ENCODE peak calls at places on chromosomes 5 and 9, in eight cellular contexts. S is colonic mucosa, M is breast epithelium, T is transverse colon, Z is HCT116, U is H9, Y is GM23338, B is OCI-LY7. O is an unnamed sample.

GRCh38 chr5:108503986-108504385 is 122.1 kb upstream of the FBXL17 start:
- DNase-seq in S (no peak), M (no peak), T (no peak), Z (no peak), U (no peak), Y (no peak), B (no peak), O (no peak)

GRCh38 chr9:29861803-29862202 is 2288.5 kb upstream of the C9orf72 start:
- DNase-seq in S (no peak), M (no peak), T (no peak), Z (no peak), U (no peak), Y (no peak), B (no peak), O (no peak)

GRCh38 chr9:113634597-113635515 is 171.3 kb downstream of the RGS3 start:
- DNase-seq in S (no peak), M (peak; percentile 6), T (no peak), Z (no peak), U (no peak), Y (peak; percentile 62), B (no peak), O (peak; percentile 21)

GRCh38 chr5:166716856-166717492 is 1574.5 kb upstream of the WWC1 start:
- DNase-seq in S (no peak), M (no peak), T (no peak), Z (no peak), U (no peak), Y (no peak), B (no peak), O (no peak)

GRCh38 chr5:83955916-83956315 is 235.3 kb upstream of the HAPLN1 start:
- DNase-seq in S (no peak), M (no peak), T (no peak), Z (no peak), U (no peak), Y (no peak), B (no peak), O (no peak)

GRCh38 chr9:96391021-96391765 is 7.7 kb upstream of the SLC35D2 start:
- DNase-seq in S (peak; percentile 79), M (no peak), T (peak; percentile 74), Z (no peak), U (no peak), Y (no peak), B (no peak), O (no peak)

GRCh38 chr5:173868096-173868879 is 19.9 kb upstream of the CPEB4 start:
- DNase-seq in S (peak; percentile 37), M (no peak), T (no peak), Z (no peak), U (no peak), Y (no peak), B (no peak), O (no peak)

GRCh38 chr5:176748967-176749935 is 61.1 kb upstream of the UNC5A start:
- DNase-seq in S (peak; percentile 13), M (peak; percentile 25), T (no peak), Z (no peak), U (no peak), Y (no peak), B (no peak), O (no peak)

GRCh38 chr5:113063927-113064326 is 87.3 kb downstream of the DCP2 start:
- DNase-seq in S (no peak), M (no peak), T (no peak), Z (no peak), U (peak; percentile 10), Y (no peak), B (no peak), O (no peak)

GRCh38 chr9:93096811-93097382 is 880 bp downstream of the CARD19 start:
- DNase-seq in S (no peak), M (peak; percentile 5), T (no peak), Z (no peak), U (no peak), Y (no peak), B (no peak), O (peak; percentile 13)

GRCh38 chr9:93098236-93098946 is 2.4 kb downstream of the CARD19 start:
- DNase-seq in S (peak; percentile 72), M (peak; percentile 92), T (peak; percentile 82), Z (peak; percentile 65), U (no peak), Y (no peak), B (no peak), O (peak; percentile 95)

GRCh38 chr9:93100265-93100636 is 4.2 kb downstream of the CARD19 start:
- DNase-seq in S (no peak), M (peak; percentile 17), T (peak; percentile 3), Z (no peak), U (no peak), Y (no peak), B (no peak), O (peak; percentile 23)

GRCh38 chr9:93097496-93098205 is 1.6 kb downstream of the CARD19 start:
- DNase-seq in S (peak; percentile 51), M (peak; percentile 47), T (peak; percentile 42), Z (no peak), U (no peak), Y (no peak), B (no peak), O (peak; percentile 80)

GRCh38 chr9:93099551-93100264 is 3.7 kb downstream of the CARD19 start:
- DNase-seq in S (no peak), M (peak; percentile 33), T (peak; percentile 7), Z (no peak), U (no peak), Y (no peak), B (no peak), O (peak; percentile 68)
- H3K4me1 ChIP-seq in S (peaks cover 8% of the 10 kb centered on the region), M (peaks cover 28% of the 10 kb centered on the region), T (peaks cover 42% of the 10 kb centered on the region), Z (peaks cover 30% of the 10 kb centered on the region), U (no peaks in the 10 kb centered on the region), Y (peaks cover 3% of the 10 kb centered on the region), B (peaks cover 18% of the 10 kb centered on the region), O (peaks cover 31% of the 10 kb centered on the region)

DNA sequence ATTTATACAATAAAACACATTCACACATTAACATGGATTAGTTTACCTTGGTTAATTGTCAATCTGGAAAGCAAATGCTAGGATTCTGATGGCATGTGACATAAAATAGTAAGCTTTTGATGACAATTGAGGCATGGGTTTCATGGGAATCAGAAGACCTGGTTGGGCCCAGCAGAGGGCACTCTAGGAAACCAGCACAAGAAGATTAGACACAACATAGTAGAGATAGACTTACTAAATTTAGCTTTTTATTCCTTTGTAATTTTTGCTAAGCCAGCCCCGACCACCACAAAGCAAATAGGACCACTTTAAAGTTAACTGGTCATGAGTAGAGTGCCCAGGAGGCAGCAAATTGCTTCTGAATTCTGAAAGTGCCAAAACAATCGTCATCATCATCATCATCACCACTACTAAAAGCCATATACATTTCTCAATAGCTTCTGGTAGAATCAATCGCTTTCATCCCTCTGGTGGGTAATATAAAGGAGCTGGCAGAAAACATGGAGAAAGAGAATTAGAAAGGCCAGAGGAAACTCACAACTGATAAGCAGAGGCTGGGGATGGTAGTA is 163.2 kb downstream of the ARRDC3 start:
- DNase-seq in S (no peak), M (no peak), T (no peak), Z (peak; percentile 26), U (no peak), Y (peak; percentile 56), B (peak; percentile 27), O (no peak)
- TF ChIP-seq CTCF in S (no peak), M (no peak), T (no peak), Z (peak; percentile 50), U (peak; percentile 65), Y (peak; percentile 70), B (peak; percentile 79), O (peak; percentile 7)

DNA sequence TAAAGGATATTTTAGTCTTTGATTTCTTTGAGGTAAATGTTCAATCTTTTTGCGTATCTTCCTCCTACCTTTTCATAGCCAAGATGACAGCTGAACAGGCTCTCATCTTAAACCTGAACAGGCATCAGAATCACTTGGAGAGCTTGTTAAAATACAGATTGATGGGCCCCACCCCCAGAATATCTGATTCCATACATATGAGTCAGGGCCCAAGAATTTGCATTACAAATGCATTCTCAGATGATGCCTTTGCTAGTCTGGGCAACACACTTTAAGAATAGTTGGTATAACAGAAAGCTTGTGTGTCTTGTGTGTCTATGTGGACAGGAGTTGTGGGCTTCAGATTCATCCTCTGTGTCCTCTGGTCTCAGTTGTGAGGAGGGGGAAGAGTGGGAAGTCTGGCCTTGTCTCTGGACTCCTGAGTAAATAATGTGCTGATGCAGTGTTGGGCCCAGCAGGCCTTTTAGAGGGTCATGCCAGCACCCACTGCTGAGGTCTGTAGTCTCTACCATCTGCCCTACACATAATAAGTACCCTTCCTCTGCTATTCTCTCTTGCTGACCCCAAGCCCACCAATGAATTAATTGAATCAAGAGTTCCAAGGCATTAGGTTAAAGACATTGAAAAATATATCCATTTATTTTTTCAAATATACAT is 43.1 kb downstream of the PTCD2 start:
- DNase-seq in S (no peak), M (no peak), T (no peak), Z (peak; percentile 10), U (peak; percentile 47), Y (peak; percentile 72), B (no peak), O (no peak)
- H3K27ac ChIP-seq in S (no peak overlapping the region), M (no peak overlapping the region), T (no peak overlapping the region), Z (no peak overlapping the region), U (no peak overlapping the region), Y (no peak overlapping the region), B (no peak overlapping the region), O (no peak overlapping the region)

GRCh38 chr5:178606269-178606668 is 16.1 kb upstream of the COL23A1 start:
- DNase-seq in S (no peak), M (no peak), T (no peak), Z (no peak), U (no peak), Y (no peak), B (no peak), O (no peak)

GRCh38 chr5:178605788-178606187 is 15.6 kb upstream of the COL23A1 start:
- DNase-seq in S (no peak), M (no peak), T (no peak), Z (no peak), U (no peak), Y (no peak), B (no peak), O (no peak)

DNA sequence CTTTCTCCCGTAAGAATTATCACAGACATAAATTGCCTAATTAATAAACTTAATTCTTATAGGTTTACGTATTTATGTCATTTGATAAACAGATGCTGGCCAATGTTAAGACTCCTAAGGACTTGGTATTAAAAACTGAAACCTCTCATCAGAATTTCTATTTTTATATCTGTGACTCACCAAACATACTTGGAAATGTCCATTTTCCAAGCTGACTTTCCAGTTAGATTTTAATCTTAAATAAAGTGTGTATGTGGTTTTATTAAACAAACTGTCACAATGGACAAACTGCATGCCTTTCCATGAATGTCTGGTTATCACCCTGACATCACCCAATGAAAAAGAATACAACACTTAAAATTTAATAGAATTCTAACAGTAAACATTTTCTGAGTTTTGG is 12.6 kb upstream of the COL23A1 start:
- DNase-seq in S (no peak), M (no peak), T (no peak), Z (no peak), U (no peak), Y (no peak), B (no peak), O (no peak)
- H3K4me1 ChIP-seq in S (no peaks in the 10 kb centered on the region), M (no peaks in the 10 kb centered on the region), T (no peaks in the 10 kb centered on the region), Z (no peaks in the 10 kb centered on the region), U (no peaks in the 10 kb centered on the region), Y (no peaks in the 10 kb centered on the region), B (no peaks in the 10 kb centered on the region), O (no peaks in the 10 kb centered on the region)

O was measured in left lung.